ENCODE peak calls at places on chromosomes 16 and 17, in four cellular contexts. L, G, B and K are unnamed samples.

GRCh38 chr17:47605006-47605405 is 44.7 kb upstream of the KPNB1 start:
- DNase-seq in B (no peak), G (no peak), L (no peak), K (no peak)

GRCh38 chr17:35947156-35947585 is 3.7 kb upstream of the LYZL6 start:
- DNase-seq in L (no peak), G (peak; percentile 79), B (peak; percentile 62), K (peak; percentile 15)

GRCh38 chr17:7440113-7440822 is 956 bp downstream of the FGF11 start:
- DNase-seq in G (peak; percentile 31), L (peak; percentile 18), B (peak; percentile 28), K (no peak)

GRCh38 chr16:53154513-53154912 is 99.7 kb downstream of the CHD9 start:
- DNase-seq in G (no peak), B (no peak), L (no peak), K (no peak)

GRCh38 chr16:69131167-69131748 is 1.1 kb downstream of the CHTF8 start:
- DNase-seq in G (peak; percentile 50), B (no peak), L (no peak), K (no peak)

GRCh38 chr17:2222901-2223616 is 80.5 kb downstream of the SMG6 start:
- DNase-seq in L (no peak), B (no peak), G (no peak), K (peak; percentile 51)

GRCh38 chr17:81120695-81121621 is 44.3 kb upstream of the PVALEF start:
- DNase-seq in L (no peak), G (no peak), B (no peak), K (no peak)

GRCh38 chr16:86924537-86924936 is 346.2 kb downstream of the FOXL1 start:
- DNase-seq in G (no peak), L (no peak), B (peak; percentile 67), K (no peak)

GRCh38 chr16:82033683-82034300 is 1.3 kb upstream of the HSD17B2 start:
- DNase-seq in B (peak; percentile 62), G (no peak), L (no peak), K (no peak)

GRCh38 chr16:79071424-79071823 is 529.1 kb downstream of the MAF start:
- DNase-seq in L (no peak), G (no peak), B (no peak), K (no peak)

GRCh38 chr16:21598676-21599157 is 660 bp upstream of the METTL9 start:
- DNase-seq in B (no peak), G (peak; percentile 49), L (no peak), K (no peak)